ENCODE peak calls at places on chromosome 18, in seven cellular contexts. P is transverse colon, J is A549, G is K562, Q is H1, L is stomach, I is upper lobe of left lung. Z is an unnamed sample.

GRCh38 chr18:50151876-50152275 is 43.1 kb downstream of the MYO5B start:
- DNase-seq in G (peak), J (no peak), Q (no peak), P (no peak), I (no peak), L (no peak), Z (no peak)

GRCh38 chr18:74480149-74480651 is 16.0 kb upstream of the CNDP2 start:
- DNase-seq in J (no peak), L (no peak), Q (no peak), P (no peak), G (peak), I (no peak), Z (no peak)

GRCh38 chr18:9832871-9833270 is 52.9 kb upstream of the TXNDC2 start:
- DNase-seq in Q (no peak), G (no peak), J (no peak), P (no peak), L (no peak), I (peak), Z (no peak)

GRCh38 chr18:45837283-45838070 is 12.0 kb downstream of the SIGLEC15 start:
- DNase-seq in I (peak), P (peak), J (peak), L (peak), Q (peak), G (no peak), Z (no peak)

GRCh38 chr18:10564975-10565773 is 39.3 kb downstream of the NAPG start:
- DNase-seq in Q (no peak), I (no peak), G (peak), L (no peak), J (no peak), P (no peak), Z (no peak)

GRCh38 chr18:74897971-74898657 is 300.4 kb downstream of the ZNF407 start:
- DNase-seq in I (no peak), L (no peak), P (no peak), Q (no peak), J (no peak), G (no peak), Z (no peak)

GRCh38 chr18:22214731-22215528 is 45.5 kb downstream of the GATA6 start:
- DNase-seq in L (no peak), J (peak), I (peak), P (no peak), G (no peak), Q (no peak), Z (no peak)

GRCh38 chr18:55265916-55266488 is 306.7 kb upstream of the CCDC68 start:
- DNase-seq in L (no peak), P (no peak), G (no peak), J (no peak), Q (no peak), I (no peak), Z (no peak)

GRCh38 chr18:44841769-44842587 is 161.3 kb downstream of the SETBP1 start:
- DNase-seq in G (no peak), L (no peak), J (no peak), Q (no peak), I (no peak), P (no peak), Z (no peak)

GRCh38 chr18:79403723-79404566 is 8.2 kb downstream of the NFATC1 start:
- DNase-seq in L (no peak), G (no peak), I (peak), Q (no peak), P (no peak), J (no peak), Z (peak)

GRCh38 chr18:51123481-51123880 is 74.0 kb downstream of the MEX3C start:
- DNase-seq in L (no peak), I (no peak), J (no peak), G (no peak), Q (no peak), P (no peak), Z (no peak)

GRCh38 chr18:79481041-79481790 is 85.5 kb downstream of the NFATC1 start:
- DNase-seq in Q (no peak), P (no peak), L (no peak), I (no peak), G (no peak), J (no peak), Z (peak)

GRCh38 chr18:77165489-77166415 is 33.2 kb upstream of the MBP start:
- DNase-seq in P (no peak), G (no peak), L (no peak), I (peak), J (no peak), Q (no peak), Z (no peak)

GRCh38 chr18:74669136-74669798 is 71.6 kb downstream of the ZNF407 start:
- DNase-seq in Q (no peak), L (no peak), G (no peak), P (no peak), I (no peak), J (no peak), Z (no peak)

GRCh38 chr18:22796069-22796468 is 137.1 kb upstream of the RBBP8 start:
- DNase-seq in J (no peak), Q (no peak), G (no peak), I (no peak), P (no peak), L (no peak), Z (no peak)

GRCh38 chr18:5519448-5520362 is 24.1 kb downstream of the EPB41L3 start:
- DNase-seq in I (no peak), Q (no peak), G (no peak), L (no peak), P (no peak), J (no peak), Z (no peak)

GRCh38 chr18:32072321-32072720 is 19.4 kb upstream of the RNF138 start:
- DNase-seq in P (no peak), I (no peak), G (peak), Q (no peak), J (no peak), L (no peak), Z (no peak)

GRCh38 chr18:54183390-54183789 is 41.1 kb downstream of the MBD2 start:
- DNase-seq in P (no peak), L (no peak), G (no peak), J (no peak), Q (no peak), I (no peak), Z (no peak)

GRCh38 chr18:51028201-51028805 is 1.7 kb upstream of the SMAD4 start:
- DNase-seq in L (no peak), G (no peak), J (peak), P (peak), I (no peak), Q (no peak), Z (no peak)

DNA sequence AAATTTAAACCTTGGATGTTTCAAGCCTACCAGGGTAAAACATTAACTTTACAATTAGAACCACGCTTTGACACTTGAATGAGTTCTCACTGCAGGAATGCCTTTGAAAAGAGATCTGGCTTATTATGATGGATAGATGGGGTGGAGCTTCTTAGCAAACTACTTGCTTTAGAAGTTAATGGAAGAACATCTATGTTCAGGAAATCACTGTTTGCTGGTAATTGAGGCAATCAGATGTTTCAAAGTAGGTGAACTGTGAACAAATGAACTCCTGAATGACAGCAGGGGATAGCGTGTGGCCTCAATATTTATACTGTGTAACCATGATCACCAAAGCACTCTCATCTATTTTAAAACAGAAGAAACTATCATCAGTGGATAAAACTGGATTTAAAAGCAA is 383.6 kb downstream of the PIK3C3 start:
- DNase-seq in G (no peak), L (no peak), P (no peak), J (no peak), I (no peak), Q (no peak), Z (no peak)
- TF ChIP-seq EP300 in G (no peak), L (no peak), P (no peak), J (no peak), I (no peak), Q (no peak), Z (no peak)

DNA sequence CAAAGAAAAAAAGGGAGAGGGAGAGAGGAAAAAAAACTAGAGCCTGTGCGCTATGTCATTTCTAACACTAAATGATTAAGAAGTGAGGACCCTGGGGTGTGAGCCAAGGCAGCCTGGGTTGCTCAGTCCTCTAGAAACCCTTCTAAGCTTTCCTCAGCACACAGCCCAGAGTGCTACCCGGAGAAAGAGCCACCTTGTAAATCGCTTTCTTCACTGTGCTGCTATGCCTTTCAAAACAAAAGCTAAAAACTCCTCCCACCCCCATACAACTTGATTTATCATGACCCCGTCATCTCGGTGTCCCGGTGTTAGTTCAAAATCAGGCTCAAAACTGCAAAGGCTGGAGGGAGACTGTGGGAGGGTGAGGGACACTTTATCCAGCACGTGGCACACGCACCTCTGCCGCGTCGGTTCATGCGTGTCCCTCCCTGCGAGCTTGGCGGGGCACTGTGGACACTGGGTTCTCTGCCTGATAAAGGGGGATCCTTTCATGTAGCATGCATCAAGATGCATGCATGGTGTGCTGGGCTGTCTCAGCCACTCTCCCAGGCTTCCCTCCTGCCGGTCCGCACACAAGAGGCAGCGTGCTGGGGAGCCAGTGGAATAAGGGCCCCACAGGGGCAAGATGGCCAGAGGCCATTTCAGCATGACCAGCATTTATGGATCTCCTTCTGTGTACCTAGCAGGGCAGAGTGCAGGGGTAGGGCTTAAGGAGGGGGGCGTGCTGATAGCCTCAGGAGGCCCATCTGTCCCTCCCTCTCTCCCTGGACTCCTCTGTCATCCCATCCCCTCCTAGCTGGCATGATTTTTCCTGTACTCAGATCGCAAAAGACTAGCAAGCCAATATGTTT is 170.4 kb downstream of the SMAD7 start:
- DNase-seq in J (no peak), Q (no peak), P (no peak), G (no peak), L (no peak), I (no peak), Z (no peak)
- H3K27ac ChIP-seq in J (no peak), Q (no peak), P (peak), G (no peak), L (peak), I (peak), Z (no peak)

GRCh38 chr18:63182247-63182771 is 137.3 kb downstream of the BCL2 start:
- DNase-seq in J (no peak), G (no peak), L (no peak), P (no peak), Q (no peak), I (no peak), Z (no peak)

GRCh38 chr18:63180971-63181376 is 138.6 kb downstream of the BCL2 start:
- DNase-seq in J (no peak), L (no peak), Q (no peak), I (no peak), G (no peak), P (no peak), Z (no peak)

GRCh38 chr18:63180333-63180732 is 139.2 kb downstream of the BCL2 start:
- DNase-seq in G (no peak), P (no peak), L (no peak), I (no peak), Q (no peak), J (no peak), Z (no peak)

GRCh38 chr18:63182861-63183260 is 136.7 kb downstream of the BCL2 start:
- DNase-seq in L (no peak), G (no peak), Q (no peak), P (no peak), J (no peak), I (no peak), Z (no peak)

GRCh38 chr18:63181706-63182105 is 137.9 kb downstream of the BCL2 start:
- DNase-seq in J (no peak), P (no peak), I (no peak), L (no peak), Q (no peak), G (no peak), Z (no peak)
- TF ChIP-seq POLR2A in J (no peak), P (no peak), I (no peak), L (no peak), Q (no peak), G (no peak), Z (no peak)

GRCh38 chr18:12507007-12507406 is 99.3 kb downstream of the PRELID3A start:
- DNase-seq in P (no peak), L (no peak), G (no peak), I (no peak), Q (no peak), J (no peak), Z (no peak)
- TF ChIP-seq EP300 in P (no peak), L (no peak), G (no peak), I (no peak), Q (no peak), J (no peak), Z (no peak)

GRCh38 chr18:70004698-70005097 is 57.0 kb upstream of the CD226 start:
- DNase-seq in P (no peak), G (no peak), I (no peak), L (no peak), J (no peak), Q (no peak), Z (no peak)

GRCh38 chr18:69999671-70000070 is 52.0 kb upstream of the CD226 start:
- DNase-seq in P (no peak), L (no peak), G (no peak), I (no peak), Q (no peak), J (no peak), Z (no peak)

GRCh38 chr18:70005580-70005979 is 57.9 kb upstream of the CD226 start:
- DNase-seq in L (no peak), J (no peak), G (no peak), I (no peak), Q (no peak), P (no peak), Z (no peak)
- H3K27ac ChIP-seq in L (no peak), J (no peak), G (no peak), I (no peak), Q (no peak), P (no peak), Z (peak)

DNA sequence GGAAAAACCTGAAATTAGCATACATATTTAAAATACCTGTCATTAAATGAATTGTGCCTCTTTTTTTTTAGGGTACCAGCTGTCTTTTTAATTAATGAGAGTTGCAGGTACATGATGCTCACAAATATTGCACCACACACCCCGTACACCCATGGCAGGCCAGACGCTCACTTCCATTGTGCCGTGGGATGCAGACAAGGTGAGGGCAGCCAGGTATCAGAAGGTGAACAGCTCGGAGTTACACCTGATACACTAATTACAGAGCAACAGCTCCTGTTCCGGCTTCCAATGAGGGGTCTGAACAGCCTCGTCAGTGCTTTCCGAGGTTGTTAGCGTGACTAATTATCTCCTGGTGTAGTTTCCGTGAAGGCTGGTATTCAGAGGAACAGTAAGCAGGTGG is 442.8 kb downstream of the ZNF516 start:
- DNase-seq in P (no peak), Q (no peak), L (no peak), G (no peak), J (no peak), I (no peak), Z (no peak)
- TF ChIP-seq POLR2A in P (no peak), Q (no peak), L (no peak), G (no peak), J (no peak), I (no peak), Z (no peak)

GRCh38 chr18:56997200-56997599 is 149.7 kb upstream of the BOD1L2 start:
- DNase-seq in G (no peak), P (no peak), I (no peak), J (no peak), L (no peak), Q (no peak), Z (no peak)
- TF ChIP-seq EP300 in G (no peak), P (no peak), I (no peak), J (no peak), L (no peak), Q (no peak), Z (no peak)

GRCh38 chr18:33446604-33447003 is 6.1 kb upstream of the CCDC178 start:
- DNase-seq in I (no peak), G (no peak), J (no peak), Q (no peak), P (no peak), L (no peak), Z (no peak)
- H3K27ac ChIP-seq in I (no peak), G (no peak), J (no peak), Q (no peak), P (no peak), L (no peak), Z (no peak)

Z was measured in ovary.